ENCODE peak calls at places on chromosomes 12 and 14, in seven cellular contexts. One of them, this sample, is unnamed.

GRCh38 chr14:51453869-51454268 is 197.8 kb upstream of the FRMD6 start:
- DNase-seq in aorta: no peak
- DNase-seq in stimulated activated CD4-positive, alpha-beta T cell treated with anti-CD3 and anti-CD28 coated beads, Interleukin-12 subunit alpha, Interleukin-12 subunit beta, amount 100 ng/mL, for 4 hours: no peak
- DNase-seq in NCI-H2081: peak
- DNase-seq in fibroblast of lung: no peak
- DNase-seq in ovary: no peak
- DNase-seq in putamen: no peak
- DNase-seq in this sample: no peak

GRCh38 chr12:131553409-131553808 is 157.5 kb upstream of the SFSWAP start:
- DNase-seq in NCI-H2081: no peak
- DNase-seq in putamen: no peak
- DNase-seq in aorta: no peak
- DNase-seq in stimulated activated CD4-positive, alpha-beta T cell treated with anti-CD3 and anti-CD28 coated beads, Interleukin-12 subunit alpha, Interleukin-12 subunit beta, amount 100 ng/mL, for 4 hours: no peak
- DNase-seq in fibroblast of lung: no peak
- DNase-seq in ovary: no peak
- DNase-seq in this sample: no peak

GRCh38 chr12:1812650-1813302 is 7.6 kb upstream of the LRTM2 start:
- DNase-seq in ovary: no peak
- DNase-seq in aorta: no peak
- DNase-seq in NCI-H2081: no peak
- DNase-seq in putamen: no peak
- DNase-seq in stimulated activated CD4-positive, alpha-beta T cell treated with anti-CD3 and anti-CD28 coated beads, Interleukin-12 subunit alpha, Interleukin-12 subunit beta, amount 100 ng/mL, for 4 hours: no peak
- DNase-seq in fibroblast of lung: peak
- DNase-seq in this sample: no peak

GRCh38 chr12:98446716-98447115 is 68.7 kb upstream of the TMPO start:
- DNase-seq in stimulated activated CD4-positive, alpha-beta T cell treated with anti-CD3 and anti-CD28 coated beads, Interleukin-12 subunit alpha, Interleukin-12 subunit beta, amount 100 ng/mL, for 4 hours: no peak
- DNase-seq in NCI-H2081: no peak
- DNase-seq in fibroblast of lung: peak
- DNase-seq in ovary: no peak
- DNase-seq in aorta: no peak
- DNase-seq in putamen: no peak
- DNase-seq in this sample: no peak

GRCh38 chr14:51880810-51881580 is 20.6 kb downstream of the GNG2 start:
- DNase-seq in aorta: no peak
- DNase-seq in ovary: no peak
- DNase-seq in fibroblast of lung: no peak
- DNase-seq in putamen: no peak
- DNase-seq in stimulated activated CD4-positive, alpha-beta T cell treated with anti-CD3 and anti-CD28 coated beads, Interleukin-12 subunit alpha, Interleukin-12 subunit beta, amount 100 ng/mL, for 4 hours: no peak
- DNase-seq in NCI-H2081: no peak
- DNase-seq in this sample: no peak

GRCh38 chr14:32472512-32473472 is 143.7 kb downstream of the AKAP6 start:
- DNase-seq in ovary: no peak
- DNase-seq in stimulated activated CD4-positive, alpha-beta T cell treated with anti-CD3 and anti-CD28 coated beads, Interleukin-12 subunit alpha, Interleukin-12 subunit beta, amount 100 ng/mL, for 4 hours: no peak
- DNase-seq in putamen: peak
- DNase-seq in NCI-H2081: peak
- DNase-seq in fibroblast of lung: peak
- DNase-seq in aorta: no peak
- DNase-seq in this sample: peak

GRCh38 chr12:70268972-70269371 is 25.7 kb downstream of the CNOT2 start:
- DNase-seq in fibroblast of lung: no peak
- DNase-seq in ovary: no peak
- DNase-seq in putamen: no peak
- DNase-seq in aorta: no peak
- DNase-seq in NCI-H2081: no peak
- DNase-seq in stimulated activated CD4-positive, alpha-beta T cell treated with anti-CD3 and anti-CD28 coated beads, Interleukin-12 subunit alpha, Interleukin-12 subunit beta, amount 100 ng/mL, for 4 hours: no peak
- DNase-seq in this sample: no peak

GRCh38 chr12:39619316-39619659 is 315 bp downstream of the ABCD2 start:
- DNase-seq in aorta: no peak
- DNase-seq in putamen: no peak
- DNase-seq in ovary: no peak
- DNase-seq in fibroblast of lung: no peak
- DNase-seq in stimulated activated CD4-positive, alpha-beta T cell treated with anti-CD3 and anti-CD28 coated beads, Interleukin-12 subunit alpha, Interleukin-12 subunit beta, amount 100 ng/mL, for 4 hours: no peak
- DNase-seq in NCI-H2081: peak
- DNase-seq in this sample: no peak

GRCh38 chr14:94320243-94320642 is 2.9 kb downstream of the SERPINA6 start:
- DNase-seq in aorta: no peak
- DNase-seq in fibroblast of lung: no peak
- DNase-seq in stimulated activated CD4-positive, alpha-beta T cell treated with anti-CD3 and anti-CD28 coated beads, Interleukin-12 subunit alpha, Interleukin-12 subunit beta, amount 100 ng/mL, for 4 hours: no peak
- DNase-seq in NCI-H2081: no peak
- DNase-seq in putamen: no peak
- DNase-seq in ovary: no peak
- DNase-seq in this sample: no peak

This sample was measured in heart left ventricle.